ENCODE peak calls at places on chromosome 11, in nine cellular contexts. V is H9, P is psoas muscle, Q is uterus, M is nephron progenitor cell, J is astrocyte of the spinal cord, I is foreskin fibroblast, A is SK-N-SH, B is spleen. H is an unnamed sample.

GRCh38 chr11:34358258-34358665 is 452 bp upstream of the ABTB2 start:
- DNase-seq in V (no peak), M (peak), B (peak), Q (peak), I (no peak), P (no peak), A (no peak), J (peak), H (no peak)

GRCh38 chr11:33089776-33090175 is 50.4 kb downstream of the TCP11L1 start:
- DNase-seq in J (peak), Q (no peak), A (no peak), V (no peak), I (peak), M (no peak), B (no peak), P (no peak), H (no peak)

GRCh38 chr11:849951-850776 is 7.5 kb downstream of the TSPAN4 start:
- DNase-seq in P (no peak), I (no peak), V (no peak), A (peak), M (no peak), B (no peak), Q (no peak), J (no peak), H (no peak)

GRCh38 chr11:12113294-12113693 is 2.9 kb downstream of the MICAL2 start:
- DNase-seq in J (peak), B (no peak), Q (no peak), P (no peak), A (no peak), I (no peak), M (no peak), V (no peak), H (no peak)

GRCh38 chr11:130979386-130979972 is 63.2 kb upstream of the SNX19 start:
- DNase-seq in J (peak), M (no peak), I (peak), Q (no peak), V (no peak), P (no peak), A (peak), B (no peak), H (peak)

GRCh38 chr11:78647986-78648875 is 73.6 kb upstream of the NARS2 start:
- DNase-seq in M (no peak), Q (no peak), V (no peak), P (no peak), J (no peak), A (peak), I (no peak), B (no peak), H (no peak)

GRCh38 chr11:19704213-19704612 is 8.4 kb upstream of the NAV2 start:
- DNase-seq in M (no peak), I (no peak), A (no peak), V (no peak), B (no peak), Q (no peak), J (no peak), P (no peak), H (no peak)

GRCh38 chr11:130486981-130487380 is 38.5 kb downstream of the ADAMTS15 start:
- DNase-seq in I (no peak), P (no peak), Q (no peak), J (no peak), V (no peak), A (no peak), B (no peak), M (no peak), H (no peak)

GRCh38 chr11:12712132-12712531 is 37.9 kb downstream of the TEAD1 start:
- DNase-seq in V (no peak), Q (no peak), P (no peak), B (no peak), J (no peak), A (no peak), M (no peak), I (no peak), H (no peak)

GRCh38 chr11:116948375-116948774 is 111.0 kb upstream of the APOA1 start:
- DNase-seq in B (no peak), V (no peak), I (peak), P (no peak), A (no peak), J (peak), Q (no peak), M (no peak), H (no peak)

GRCh38 chr11:109237636-109238035 is 184.4 kb upstream of the C11orf87 start:
- DNase-seq in B (no peak), M (no peak), Q (no peak), P (no peak), V (no peak), A (no peak), J (peak), I (no peak), H (no peak)

GRCh38 chr11:115544422-115544821 is 40.2 kb upstream of the CADM1 start:
- DNase-seq in P (no peak), I (no peak), V (no peak), A (no peak), J (no peak), Q (no peak), M (no peak), B (no peak), H (no peak)

GRCh38 chr11:64743591-64744543 is at the start of gene RASGRP2:
- DNase-seq in J (no peak), V (peak), Q (peak), M (peak), A (peak), P (peak), B (peak), I (no peak), H (no peak)

GRCh38 chr11:2446590-2447252 is 1.9 kb downstream of the KCNQ1 start:
- DNase-seq in P (peak), B (peak), A (peak), Q (no peak), V (no peak), M (no peak), I (no peak), J (no peak), H (no peak)

GRCh38 chr11:58059011-58059358 is 28.2 kb downstream of the OR6Q1 start:
- DNase-seq in A (no peak), V (no peak), P (no peak), M (no peak), Q (no peak), I (peak), B (no peak), J (peak), H (peak)

GRCh38 chr11:40188848-40189247 is 1270.6 kb downstream of the LRRC4C start:
- DNase-seq in J (no peak), I (no peak), B (no peak), V (no peak), M (no peak), P (no peak), A (no peak), Q (no peak), H (no peak)

GRCh38 chr11:10627306-10627705 is 58.8 kb upstream of the LYVE1 start:
- DNase-seq in A (no peak), M (no peak), P (no peak), J (no peak), I (no peak), B (no peak), V (no peak), Q (no peak), H (no peak)

GRCh38 chr11:72239296-72239848 is 4.6 kb downstream of the PHOX2A start:
- DNase-seq in M (peak), A (peak), I (peak), J (peak), B (peak), V (peak), P (peak), Q (peak), H (no peak)

GRCh38 chr11:56841210-56841810 is 92.8 kb upstream of the OR9G4 start:
- DNase-seq in V (peak), M (peak), P (peak), Q (peak), J (peak), B (no peak), A (peak), I (peak), H (peak)

GRCh38 chr11:83070878-83071640 is 638 bp downstream of the RAB30 start:
- DNase-seq in I (no peak), A (peak), B (peak), J (peak), V (no peak), Q (no peak), P (peak), M (peak), H (no peak)

GRCh38 chr11:78256962-78257361 is 68.2 kb downstream of the USP35 start:
- DNase-seq in M (no peak), I (peak), V (no peak), B (no peak), Q (peak), A (no peak), J (peak), P (peak), H (peak)

GRCh38 chr11:40280161-40281054 is 1179.0 kb downstream of the LRRC4C start:
- DNase-seq in V (no peak), Q (no peak), P (peak), I (no peak), J (peak), B (no peak), A (no peak), M (no peak), H (no peak)

GRCh38 chr11:16604784-16605439 is 133.5 kb upstream of the C11orf58 start:
- DNase-seq in M (peak), B (peak), A (peak), V (peak), J (peak), I (no peak), Q (no peak), P (peak), H (no peak)

GRCh38 chr11:8658210-8658968 is 24.1 kb downstream of the TRIM66 start:
- DNase-seq in A (no peak), V (no peak), B (no peak), I (no peak), P (peak), M (no peak), Q (no peak), J (no peak), H (no peak)

GRCh38 chr11:48025293-48025982 is 45.1 kb downstream of the PTPRJ start:
- DNase-seq in V (no peak), Q (no peak), P (peak), A (no peak), M (no peak), B (peak), J (no peak), I (no peak), H (no peak)

GRCh38 chr11:11577246-11577855 is 44.5 kb downstream of the GALNT18 start:
- DNase-seq in V (peak), P (no peak), B (no peak), M (no peak), Q (no peak), A (no peak), I (no peak), J (peak), H (no peak)

GRCh38 chr11:78560826-78561484 is 13.7 kb downstream of the NARS2 start:
- DNase-seq in M (no peak), P (no peak), I (no peak), A (no peak), B (no peak), J (peak), Q (no peak), V (no peak), H (no peak)

GRCh38 chr11:113685650-113686349 is 20.3 kb downstream of the TMPRSS5 start:
- DNase-seq in P (no peak), B (no peak), V (no peak), I (no peak), J (no peak), M (no peak), A (no peak), Q (no peak), H (no peak)

GRCh38 chr11:15800121-15800800 is 556.1 kb downstream of the SOX6 start:
- DNase-seq in J (peak), I (no peak), V (no peak), A (no peak), Q (no peak), P (peak), M (no peak), B (no peak), H (no peak)

GRCh38 chr11:47616726-47617416 is 22.7 kb upstream of the C1QTNF4 start:
- DNase-seq in V (peak), I (peak), B (no peak), J (peak), Q (peak), P (no peak), A (no peak), M (peak), H (peak)

GRCh38 chr11:3916962-3917361 is 61.5 kb downstream of the STIM1 start:
- DNase-seq in Q (no peak), P (no peak), B (no peak), V (no peak), I (no peak), J (no peak), A (no peak), M (no peak), H (no peak)

GRCh38 chr11:776459-777287 is 614 bp downstream of the GATD1 start:
- DNase-seq in B (peak), M (peak), I (no peak), Q (no peak), V (peak), P (peak), J (no peak), A (peak), H (no peak)

GRCh38 chr11:95715777-95716241 is 73.8 kb downstream of the FAM76B start:
- DNase-seq in J (peak), V (no peak), M (no peak), A (no peak), P (no peak), I (no peak), Q (no peak), B (no peak), H (no peak)

GRCh38 chr11:5605849-5606248 is 9.4 kb downstream of the TRIM6 start:
- DNase-seq in M (no peak), P (no peak), J (peak), I (peak), B (no peak), Q (no peak), A (no peak), V (no peak), H (no peak)

GRCh38 chr11:100689141-100689540 is 2.1 kb downstream of the ARHGAP42 start:
- DNase-seq in A (no peak), M (no peak), J (no peak), V (no peak), P (no peak), B (no peak), I (no peak), Q (no peak), H (no peak)

GRCh38 chr11:23192256-23192655 is 332.0 kb upstream of the CCDC179 start:
- DNase-seq in B (no peak), A (no peak), Q (no peak), I (no peak), M (no peak), V (no peak), J (peak), P (no peak), H (no peak)

GRCh38 chr11:75891947-75892739 is 77.1 kb downstream of the UVRAG start:
- DNase-seq in A (no peak), I (no peak), V (no peak), B (no peak), Q (no peak), P (no peak), M (no peak), J (no peak), H (no peak)

GRCh38 chr11:81989093-81989492 is 744.6 kb downstream of the FAM181B start:
- DNase-seq in B (no peak), Q (no peak), J (peak), P (no peak), I (no peak), A (no peak), V (no peak), M (no peak), H (no peak)

GRCh38 chr11:106442032-106442431 is 364.6 kb downstream of the AASDHPPT start:
- DNase-seq in V (no peak), A (no peak), I (no peak), Q (no peak), J (no peak), P (no peak), B (no peak), M (no peak), H (no peak)

GRCh38 chr11:119094816-119095065 is 6.9 kb downstream of the DPAGT1 start:
- DNase-seq in I (peak), M (peak), V (no peak), B (peak), J (peak), A (peak), P (peak), Q (peak), H (peak)
- TF ChIP-seq CTCF in I (peak), M (peak), V (peak), B (peak), J (peak), A (peak), P (peak), Q (peak), H (peak)

GRCh38 chr11:73387594-73388021 is 11.4 kb downstream of the RELT start:
- DNase-seq in A (no peak), J (peak), P (peak), Q (no peak), M (peak), B (no peak), I (no peak), V (no peak), H (no peak)
- TF ChIP-seq CTCF in A (no peak), J (no peak), P (peak), Q (no peak), M (no peak), B (no peak), I (no peak), V (no peak), H (no peak)

DNA sequence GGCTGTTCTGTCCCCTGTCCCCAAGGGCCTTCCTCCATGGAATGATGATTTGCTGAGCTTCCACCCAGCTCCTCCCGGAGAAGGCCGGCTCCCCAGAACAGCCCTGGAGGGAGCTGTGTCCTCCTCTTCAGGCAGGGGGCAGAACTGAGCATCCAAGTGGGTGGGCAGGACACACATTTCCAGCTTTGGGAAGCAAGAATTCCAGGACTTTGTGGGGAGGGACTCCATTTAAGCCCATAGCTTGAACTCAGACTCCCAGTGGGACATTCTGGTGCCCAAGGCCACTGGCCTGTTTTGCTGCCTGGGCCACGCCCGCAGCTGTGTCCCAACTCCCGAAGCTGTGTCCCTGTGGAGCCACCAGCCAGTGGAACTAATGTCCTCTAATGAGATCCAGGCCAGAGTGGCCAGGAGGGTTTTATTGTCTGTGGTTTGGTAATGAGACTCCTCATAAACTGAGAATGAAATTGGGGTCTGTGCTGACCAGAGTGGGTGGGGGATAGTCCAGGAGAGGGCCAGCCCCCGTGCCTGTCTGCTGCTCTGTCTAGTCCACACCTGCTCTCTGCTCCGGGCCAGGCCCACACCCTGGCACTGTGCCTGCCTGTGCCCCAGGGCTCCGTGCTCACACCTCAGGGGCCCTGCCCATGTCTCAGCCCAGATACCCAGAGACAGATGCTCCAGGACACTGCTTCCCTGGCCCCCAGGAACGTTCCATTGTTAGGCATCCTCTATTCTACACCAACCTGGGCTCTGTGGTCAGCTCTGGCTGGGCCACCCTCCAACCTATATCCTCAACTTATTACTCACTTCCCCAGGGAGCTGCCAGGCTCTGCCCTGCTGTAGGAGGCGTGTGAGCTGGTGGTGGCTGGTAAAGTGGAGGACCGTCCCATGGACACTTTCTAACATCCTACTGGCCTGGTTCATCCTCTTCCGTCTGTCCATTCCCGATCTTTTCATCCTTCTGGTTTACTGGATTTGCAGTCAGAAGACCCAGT is 7.6 kb downstream of the NECTIN1 start:
- DNase-seq in A (peak), B (no peak), P (peak), M (peak), V (peak), J (no peak), I (no peak), Q (no peak), H (no peak)
- TF ChIP-seq CTCF in A (peak), B (peak), P (peak), M (peak), V (peak), J (peak), I (peak), Q (no peak), H (peak)

GRCh38 chr11:66639066-66639813 is 737 bp downstream of the RBM4 start:
- DNase-seq in I (no peak), B (no peak), Q (no peak), J (peak), M (no peak), A (no peak), V (no peak), P (no peak), H (no peak)
- TF ChIP-seq CTCF in I (no peak), B (no peak), Q (no peak), J (peak), M (no peak), A (peak), V (no peak), P (no peak), H (no peak)

DNA sequence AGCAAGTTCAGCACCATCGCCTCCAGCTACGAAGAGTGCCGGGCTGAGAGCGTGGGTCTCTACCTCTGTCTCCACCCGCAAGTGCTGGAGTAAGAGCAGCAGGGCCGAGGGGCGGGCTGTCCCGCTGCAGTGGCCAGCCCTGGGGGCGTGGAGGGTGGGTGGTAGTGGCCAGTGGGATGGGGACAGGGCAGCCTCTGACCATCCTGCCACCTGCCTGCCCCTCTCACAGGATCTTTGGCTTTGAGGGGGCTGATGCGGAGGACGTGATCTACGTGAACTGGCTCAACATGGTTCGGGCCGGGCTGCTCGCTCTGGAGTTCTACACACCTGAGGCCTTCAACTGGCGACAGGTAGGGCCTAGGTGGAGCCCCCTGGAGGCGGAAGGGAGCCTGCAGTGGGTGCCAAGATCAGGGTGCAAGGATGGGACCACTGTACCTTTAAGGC is 15.0 kb upstream of the BBS1 start:
- DNase-seq in Q (no peak), M (no peak), B (no peak), J (no peak), A (no peak), I (no peak), P (peak), V (peak), H (no peak)
- TF ChIP-seq CTCF in Q (no peak), M (peak), B (no peak), J (peak), A (peak), I (no peak), P (no peak), V (peak), H (peak)

DNA sequence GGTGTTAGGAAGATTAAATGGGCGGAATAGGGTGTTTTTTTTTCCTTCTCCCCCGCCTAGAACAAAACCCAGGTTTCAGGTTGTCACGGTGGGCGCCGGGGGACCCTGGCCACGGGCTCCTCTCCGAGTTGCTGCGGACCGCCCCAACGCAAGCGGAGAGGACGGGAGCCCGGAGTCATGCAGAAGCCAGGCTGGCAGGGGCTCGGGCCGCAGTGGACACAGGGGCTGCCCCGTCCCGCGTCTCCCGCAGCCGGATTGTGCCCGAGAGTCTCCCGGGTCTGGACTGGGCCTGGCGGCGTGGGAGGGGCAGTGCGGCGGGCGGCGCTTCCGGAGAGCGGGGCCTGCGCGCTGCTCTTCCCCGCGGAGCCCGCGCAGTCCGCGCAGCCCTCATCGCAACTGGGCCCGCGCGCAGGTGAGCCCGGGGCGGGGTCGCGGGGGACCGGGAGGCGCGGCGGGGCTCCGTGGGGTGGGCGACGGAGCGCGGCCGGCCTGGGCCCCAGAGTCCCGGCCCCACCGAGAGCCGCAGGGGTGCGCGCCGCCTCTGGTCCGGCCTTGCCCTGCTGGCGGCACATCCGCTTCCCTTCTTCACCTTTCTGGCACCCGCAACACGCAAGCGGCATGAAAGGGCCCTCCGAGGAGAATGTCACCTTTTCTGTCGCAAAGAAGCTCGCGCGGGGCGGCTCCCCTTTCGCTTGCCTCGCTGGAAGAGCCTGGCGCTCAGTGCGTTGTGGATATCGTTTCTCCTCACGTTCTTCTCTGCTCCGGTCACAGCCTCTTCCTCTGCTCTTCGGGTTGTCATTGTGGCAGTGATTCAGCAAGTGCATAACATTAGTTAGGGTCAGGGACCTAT is at the start of gene TIRAP:
- DNase-seq in Q (peak), B (peak), J (peak), P (peak), I (peak), A (peak), V (peak), M (peak), H (no peak)
- TF ChIP-seq CTCF in Q (peak), B (no peak), J (no peak), P (peak), I (no peak), A (no peak), V (peak), M (no peak), H (no peak)

H was measured in AG09319.